ENCODE peak calls at places on chromosome 2, in nine cellular contexts. A is epithelial cell of proximal tubule, C is A549, P is PC-3, T is GM23338, R is K562, L is mesendoderm, O is cardiac muscle cell, M is lower leg skin. Q is an unnamed sample.

GRCh38 chr2:236167297-236168109 is 683 bp downstream of the GBX2 start:
- DNase-seq in A (no peak), C (peak; percentile 51), P (peak; percentile 54), T (peak; percentile 58), R (peak; percentile 65), L (peak; percentile 68), O (peak; percentile 68), M (no peak), Q (no peak)

GRCh38 chr2:105744909-105745853 is at the start of gene NCK2:
- DNase-seq in A (no peak), C (peak; percentile 12), P (peak; percentile 17), T (peak; percentile 53), R (peak; percentile 64), L (peak; percentile 44), O (peak; percentile 55), M (no peak), Q (peak; percentile 19)

GRCh38 chr2:176280156-176280555 is 10.9 kb downstream of the MTX2 start:
- DNase-seq in A (no peak), C (no peak), P (peak; percentile 34), T (no peak), R (no peak), L (no peak), O (no peak), M (no peak), Q (no peak)

GRCh38 chr2:29063056-29063455 is 11.3 kb downstream of the PCARE start:
- DNase-seq in A (no peak), C (no peak), P (no peak), T (no peak), R (no peak), L (no peak), O (no peak), M (no peak), Q (no peak)

GRCh38 chr2:52810460-52810859 is 957.1 kb upstream of the CHAC2 start:
- DNase-seq in A (peak; percentile 15), C (peak; percentile 5), P (peak; percentile 69), T (peak; percentile 55), R (no peak), L (peak; percentile 70), O (peak; percentile 19), M (no peak), Q (no peak)

GRCh38 chr2:144524190-144524957 is 4.5 kb upstream of the ZEB2 start:
- DNase-seq in A (no peak), C (no peak), P (no peak), T (peak; percentile 85), R (peak; percentile 68), L (peak; percentile 85), O (peak; percentile 78), M (no peak), Q (no peak)

GRCh38 chr2:62267687-62268086 is 71.8 kb downstream of the B3GNT2 start:
- DNase-seq in A (no peak), C (no peak), P (no peak), T (no peak), R (no peak), L (no peak), O (no peak), M (peak; percentile 30), Q (no peak)

GRCh38 chr2:32810909-32811495 is 135.8 kb upstream of the LTBP1 start:
- DNase-seq in A (no peak), C (no peak), P (no peak), T (no peak), R (no peak), L (no peak), O (no peak), M (no peak), Q (no peak)

GRCh38 chr2:217694296-217694695 is 308.5 kb downstream of the TNS1 start:
- DNase-seq in A (no peak), C (no peak), P (no peak), T (no peak), R (no peak), L (peak; percentile 72), O (no peak), M (no peak), Q (no peak)

GRCh38 chr2:188529710-188530109 is 238.0 kb downstream of the GULP1 start:
- DNase-seq in A (no peak), C (no peak), P (no peak), T (no peak), R (no peak), L (no peak), O (no peak), M (no peak), Q (no peak)

GRCh38 chr2:42652086-42652485 is 83.7 kb downstream of the MTA3 start:
- DNase-seq in A (no peak), C (no peak), P (no peak), T (peak; percentile 40), R (no peak), L (no peak), O (no peak), M (no peak), Q (no peak)

GRCh38 chr2:37833420-37833819 is 91.7 kb upstream of the RMDN2 start:
- DNase-seq in A (no peak), C (no peak), P (no peak), T (no peak), R (no peak), L (no peak), O (no peak), M (no peak), Q (no peak)

DNA sequence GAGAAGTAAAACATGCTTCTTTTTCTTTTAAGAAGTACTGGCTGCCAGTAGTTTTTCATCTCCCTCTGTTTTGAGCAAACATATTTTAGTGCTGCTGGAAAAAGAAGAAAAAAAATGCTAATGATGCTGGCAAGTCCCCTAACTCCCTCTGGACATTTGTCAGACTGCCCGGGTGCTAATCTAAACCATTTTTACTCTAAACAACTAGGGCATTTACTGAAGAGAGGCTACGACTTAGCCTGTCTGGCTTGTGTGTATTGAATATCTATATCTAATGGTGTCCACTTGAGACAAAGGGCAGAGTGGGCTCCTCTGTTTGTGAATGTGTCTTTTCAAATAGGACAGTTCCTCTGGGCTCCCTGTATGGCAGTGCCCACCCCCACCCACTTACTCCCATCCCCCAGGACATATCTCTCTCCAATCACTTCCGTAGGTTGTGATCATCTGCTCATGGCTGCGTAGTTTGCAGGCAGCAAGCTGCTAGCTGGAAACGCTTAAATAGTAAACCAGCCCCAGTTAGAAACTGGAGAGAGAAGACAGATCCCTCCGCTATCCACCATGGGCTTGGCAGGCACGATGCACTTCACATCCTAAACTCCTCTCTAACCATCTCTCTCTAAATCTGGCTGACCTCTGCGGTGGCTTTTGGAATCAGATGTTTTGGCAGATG is 58.4 kb downstream of the DOCK10 start:
- DNase-seq in A (no peak), C (no peak), P (no peak), T (no peak), R (no peak), L (no peak), O (no peak), M (no peak), Q (no peak)
- H3K4me3 ChIP-seq in A (no peak overlapping the region), C (no peak overlapping the region), P (no peak overlapping the region), T (no peak overlapping the region), R (no peak overlapping the region), L (no peak overlapping the region), O (no peak overlapping the region), M (no peak overlapping the region), Q (no peak overlapping the region)

GRCh38 chr2:85828725-85829124 is 60.1 kb downstream of the ST3GAL5 start:
- DNase-seq in A (no peak), C (no peak), P (no peak), T (no peak), R (no peak), L (peak; percentile 17), O (no peak), M (no peak), Q (no peak)

GRCh38 chr2:85831735-85832134 is 57.1 kb downstream of the ST3GAL5 start:
- DNase-seq in A (no peak), C (no peak), P (no peak), T (no peak), R (no peak), L (no peak), O (no peak), M (no peak), Q (no peak)

GRCh38 chr2:85830645-85831044 is 58.1 kb downstream of the ST3GAL5 start:
- DNase-seq in A (no peak), C (no peak), P (no peak), T (no peak), R (no peak), L (no peak), O (no peak), M (no peak), Q (no peak)

GRCh38 chr2:85826990-85827878 is 61.6 kb downstream of the ST3GAL5 start:
- DNase-seq in A (no peak), C (peak; percentile 88), P (peak; percentile 73), T (peak; percentile 93), R (peak; percentile 77), L (peak; percentile 74), O (peak; percentile 80), M (peak; percentile 61), Q (peak; percentile 62)

DNA sequence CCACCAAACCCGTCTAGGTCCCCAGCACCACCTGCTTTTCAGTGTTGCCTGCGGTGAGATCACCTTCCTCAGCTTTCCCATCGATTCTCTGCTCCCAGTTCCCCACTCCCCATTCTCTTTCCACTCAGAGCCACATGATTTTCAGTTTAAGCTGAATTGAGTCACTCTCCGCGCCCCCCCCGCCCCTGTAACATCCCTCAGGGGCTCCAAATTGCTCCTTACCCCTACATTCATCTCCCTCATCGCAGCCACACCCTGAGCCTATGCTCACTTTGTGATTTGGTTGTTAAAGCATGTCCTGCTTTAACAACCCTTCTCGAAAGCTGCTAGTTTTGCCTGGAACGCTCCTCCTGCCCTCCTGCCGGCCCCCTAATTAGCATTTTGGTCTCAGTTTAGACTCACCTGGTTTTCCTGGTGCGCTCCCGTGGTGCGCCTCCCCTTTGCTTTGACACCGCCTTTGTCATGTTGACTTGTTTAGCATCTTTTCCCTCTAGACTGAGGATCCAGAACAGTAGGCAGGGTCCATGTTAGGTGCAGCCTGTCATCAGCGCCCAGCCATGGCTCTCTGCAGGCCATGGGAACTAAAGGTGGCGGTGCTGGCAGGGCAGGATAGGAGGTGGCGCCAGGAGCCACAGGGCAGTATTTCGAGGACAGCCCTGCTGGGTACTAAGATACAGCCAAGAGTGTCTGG is 60.8 kb downstream of the ST3GAL5 start:
- DNase-seq in A (no peak), C (no peak), P (no peak), T (peak; percentile 56), R (no peak), L (no peak), O (no peak), M (no peak), Q (no peak)
- H3K4me3 ChIP-seq in A (peak overlapping the region; percentile 26), C (peak overlapping the region; percentile 21), P (peak overlapping the region; percentile 59), T (no peak overlapping the region), R (no peak overlapping the region), L (no peak overlapping the region), O (no peak overlapping the region), M (no peak overlapping the region), Q (no peak overlapping the region)

DNA sequence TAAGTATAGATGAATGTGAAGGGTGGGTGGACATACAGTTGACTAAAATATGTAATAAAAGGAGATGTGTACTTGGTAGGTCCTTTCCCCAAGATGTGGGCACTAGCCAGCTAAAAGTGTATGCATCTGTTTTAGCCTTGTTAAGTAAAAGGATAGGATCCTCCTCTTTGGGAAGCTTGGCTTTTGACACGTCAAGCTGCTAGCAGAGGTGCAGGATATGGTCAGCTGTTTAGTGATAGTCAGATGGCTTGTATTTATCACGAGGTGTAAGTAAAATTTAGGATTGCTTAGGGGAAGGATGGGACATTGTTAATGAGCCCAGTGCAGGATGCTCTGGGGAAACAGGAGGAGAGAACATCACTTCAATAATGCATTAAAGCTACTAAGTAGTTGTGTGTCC is 1.5 kb downstream of the MFSD6 start:
- DNase-seq in A (no peak), C (no peak), P (no peak), T (no peak), R (no peak), L (no peak), O (no peak), M (no peak), Q (no peak)
- H3K4me3 ChIP-seq in A (no peak overlapping the region), C (peak overlapping the region; percentile 84), P (peak overlapping the region; percentile 96), T (peak overlapping the region; percentile 90), R (no peak overlapping the region), L (no peak overlapping the region), O (no peak overlapping the region), M (no peak overlapping the region), Q (no peak overlapping the region)

GRCh38 chr2:69731575-69731974 is 10.4 kb upstream of the ANXA4 start:
- DNase-seq in A (no peak), C (no peak), P (no peak), T (no peak), R (no peak), L (no peak), O (no peak), M (no peak), Q (no peak)
- H3K4me3 ChIP-seq in A (no peak overlapping the region), C (no peak overlapping the region), P (no peak overlapping the region), T (no peak overlapping the region), R (no peak overlapping the region), L (no peak overlapping the region), O (no peak overlapping the region), M (no peak overlapping the region), Q (no peak overlapping the region)

Q was measured in pancreas.